ENCODE peak calls at places on chromosomes 3 and 15, in eight cellular contexts. S is SK-N-SH, F is body of pancreas, V is gastrocnemius medialis, J is neural progenitor cell, R is RWPE1, A is stomach, Q is Panc1. M is an unnamed sample.

GRCh38 chr3:187955076-187955952 is 198.6 kb upstream of the LPP start:
- DNase-seq in S (no peak), F (no peak), V (peak), J (no peak), R (no peak), A (no peak), Q (no peak), M (no peak)

GRCh38 chr3:38031022-38031994 is 1.9 kb upstream of the PLCD1 start:
- DNase-seq in S (no peak), F (peak), V (no peak), J (no peak), R (peak), A (peak), Q (no peak), M (peak)

GRCh38 chr3:11774296-11774877 is 72.3 kb downstream of the TAMM41 start:
- DNase-seq in S (peak), F (peak), V (no peak), J (peak), R (peak), A (peak), Q (no peak), M (no peak)

GRCh38 chr15:70339551-70340517 is 242.1 kb upstream of the TLE3 start:
- DNase-seq in S (peak), F (no peak), V (no peak), J (no peak), R (no peak), A (no peak), Q (no peak), M (peak)

GRCh38 chr3:99882436-99883137 is 64.9 kb downstream of the CMSS1 start:
- DNase-seq in S (no peak), F (no peak), V (no peak), J (no peak), R (no peak), A (no peak), Q (no peak), M (no peak)

GRCh38 chr3:85560088-85560790 is 601.5 kb downstream of the CADM2 start:
- DNase-seq in S (no peak), F (peak), V (no peak), J (no peak), R (no peak), A (peak), Q (no peak), M (no peak)

GRCh38 chr15:29822100-29822684 is at the start of gene TJP1:
- DNase-seq in S (peak), F (peak), V (peak), J (peak), R (peak), A (peak), Q (no peak), M (peak)

GRCh38 chr3:159806412-159806811 is 182.2 kb upstream of the IL12A start:
- DNase-seq in S (no peak), F (no peak), V (peak), J (peak), R (no peak), A (no peak), Q (no peak), M (no peak)

GRCh38 chr15:68638953-68639500 is 60.2 kb downstream of the CORO2B start:
- DNase-seq in S (no peak), F (no peak), V (no peak), J (no peak), R (no peak), A (no peak), Q (no peak), M (no peak)
- H3K27ac ChIP-seq in S (no peak), F (no peak), V (no peak), J (no peak), R (peak), A (peak), Q (no peak), M (peak)

DNA sequence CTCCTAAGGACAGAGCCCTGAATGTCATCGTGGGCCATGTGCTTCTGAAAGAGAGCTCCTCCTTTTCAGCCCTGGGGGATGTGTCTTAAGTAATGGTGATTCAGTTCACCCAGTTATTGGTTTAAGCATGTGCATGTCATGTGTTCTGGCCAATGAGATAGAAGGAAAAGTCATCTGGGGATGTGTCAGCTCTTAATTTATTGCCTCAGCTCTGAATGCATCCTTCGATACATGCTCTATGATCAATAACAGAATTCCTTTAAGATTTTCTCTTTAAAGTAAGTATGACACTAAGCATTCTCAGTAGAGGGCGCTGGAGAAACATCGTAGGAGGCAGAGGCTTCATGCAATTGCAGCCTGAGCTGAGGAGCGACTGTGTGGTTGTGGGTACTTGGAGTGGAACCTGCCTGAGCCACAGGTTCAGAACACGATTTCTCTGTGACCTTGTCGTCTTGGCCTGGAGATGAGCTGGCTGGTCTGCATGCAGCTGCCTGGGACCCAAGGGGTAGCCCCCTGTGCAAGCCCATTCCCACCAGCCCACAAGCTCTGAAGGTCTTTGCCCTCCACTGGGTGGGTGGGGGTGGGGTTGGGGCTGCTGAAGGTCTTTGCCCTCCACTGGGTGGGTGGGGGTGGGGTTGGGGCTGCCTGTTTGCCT is 69.5 kb downstream of the C3orf38 start:
- DNase-seq in S (peak), F (peak), V (no peak), J (peak), R (peak), A (peak), Q (no peak), M (no peak)
- TF ChIP-seq CTCF in S (peak), F (peak), V (no peak), J (peak), R (peak), A (no peak), Q (peak), M (no peak)

DNA sequence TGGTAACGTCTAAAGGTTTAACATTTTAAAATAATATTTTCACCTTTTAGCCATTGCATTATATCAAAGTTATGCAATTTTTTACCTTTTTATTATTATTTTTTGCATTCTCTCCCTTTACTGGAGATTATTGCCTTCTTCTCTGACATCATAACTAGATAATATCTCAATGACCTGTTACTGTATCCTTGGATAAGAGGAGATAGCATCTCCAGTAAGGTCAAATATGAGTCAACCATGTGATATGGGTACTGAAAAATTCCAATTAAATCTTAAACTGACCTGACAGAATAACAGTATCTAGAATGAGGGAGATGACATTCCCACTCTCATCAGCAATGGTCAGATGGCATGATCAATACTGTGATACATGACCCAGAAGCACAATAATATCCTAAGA is 108.3 kb downstream of the ZBTB20 start:
- DNase-seq in S (no peak), F (no peak), V (no peak), J (no peak), R (no peak), A (no peak), Q (no peak), M (no peak)
- H3K27ac ChIP-seq in S (no peak), F (no peak), V (no peak), J (no peak), R (no peak), A (no peak), Q (no peak), M (no peak)

DNA sequence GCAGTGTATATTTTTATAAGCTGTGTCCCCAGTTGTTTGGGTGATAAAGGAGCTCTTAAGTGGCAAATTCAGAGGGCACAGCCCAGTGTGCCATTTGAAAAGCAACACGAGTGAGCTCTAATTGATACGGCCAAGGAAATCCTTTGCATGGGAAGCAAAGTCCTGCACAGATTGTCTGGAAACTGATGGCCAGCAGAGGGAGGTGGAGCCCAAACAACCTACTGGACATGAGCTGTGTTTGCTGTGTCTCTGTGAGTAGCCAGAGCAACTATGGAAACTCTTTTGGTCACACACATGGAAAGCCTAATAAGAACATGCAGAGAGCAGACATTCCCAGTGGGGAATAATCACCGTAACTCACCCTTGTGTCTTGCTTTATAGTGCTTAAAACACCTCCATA is 24.4 kb downstream of the ONECUT1 start:
- DNase-seq in S (no peak), F (peak), V (no peak), J (peak), R (no peak), A (no peak), Q (no peak), M (no peak)
- TF ChIP-seq CTCF in S (peak), F (peak), V (no peak), J (peak), R (no peak), A (no peak), Q (peak), M (no peak)

DNA sequence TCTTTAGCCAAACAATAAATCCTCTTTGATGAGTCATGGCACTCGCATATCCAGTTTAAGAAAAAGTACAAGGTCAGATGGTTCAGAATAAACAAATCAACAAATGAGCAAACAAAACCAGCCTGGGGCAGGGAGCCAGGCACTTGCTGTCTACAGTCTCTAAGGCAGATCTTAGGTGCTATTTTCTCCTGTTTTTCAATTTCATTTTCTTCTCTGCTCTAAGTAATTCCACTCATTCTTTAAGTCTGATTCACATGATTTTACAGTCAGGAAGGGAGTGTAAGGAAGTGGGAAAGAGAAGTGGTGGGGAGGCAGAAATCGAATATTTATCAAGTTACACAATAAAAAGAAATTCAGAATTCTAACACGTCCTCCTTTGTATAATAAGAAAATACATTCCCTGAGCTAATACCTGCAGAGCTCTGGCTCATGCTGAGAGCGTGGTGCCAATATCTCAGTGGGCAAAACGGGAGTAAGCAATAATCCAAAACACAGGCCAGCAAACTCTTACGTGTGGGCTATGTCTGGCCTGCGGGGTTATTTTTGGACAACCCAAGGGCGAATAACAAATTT is 298.6 kb downstream of the ADAMTS17 start:
- DNase-seq in S (no peak), F (peak), V (peak), J (no peak), R (peak), A (no peak), Q (peak), M (no peak)
- H3K27ac ChIP-seq in S (no peak), F (peak), V (peak), J (no peak), R (peak), A (no peak), Q (peak), M (peak)

GRCh38 chr3:142929890-142930289 is 33.6 kb downstream of the PAQR9 start:
- DNase-seq in S (no peak), F (no peak), V (no peak), J (no peak), R (no peak), A (no peak), Q (no peak), M (no peak)

GRCh38 chr3:142929109-142929508 is 34.4 kb downstream of the PAQR9 start:
- DNase-seq in S (no peak), F (peak), V (peak), J (peak), R (peak), A (peak), Q (peak), M (no peak)

GRCh38 chr3:142934128-142934896 is 29.2 kb downstream of the PAQR9 start:
- DNase-seq in S (no peak), F (no peak), V (no peak), J (no peak), R (no peak), A (no peak), Q (no peak), M (no peak)

GRCh38 chr3:142930510-142930909 is 33.0 kb downstream of the PAQR9 start:
- DNase-seq in S (no peak), F (no peak), V (no peak), J (no peak), R (no peak), A (no peak), Q (no peak), M (no peak)

GRCh38 chr3:142931222-142931621 is 32.3 kb downstream of the PAQR9 start:
- DNase-seq in S (peak), F (no peak), V (no peak), J (no peak), R (no peak), A (no peak), Q (no peak), M (no peak)
- TF ChIP-seq CTCF in S (peak), F (no peak), V (no peak), J (no peak), R (no peak), A (no peak), Q (peak), M (no peak)